ENCODE peak calls at places on chromosomes 11 and 22, in eight cellular contexts. C is osteocyte; S is GM12865; P is Calu3; B is CD8-positive, alpha-beta T cell; U is right lobe of liver; X is osteoblast; T is PC-3. D is an unnamed sample.

GRCh38 chr11:69010964-69011623 is 2.0 kb downstream of the MRGPRF start:
- DNase-seq in C (peak), S (no peak), P (peak), B (no peak), U (peak), X (peak), T (no peak), D (peak)

GRCh38 chr22:23098718-23099524 is 28.6 kb downstream of the GNAZ start:
- DNase-seq in C (no peak), S (no peak), P (no peak), B (no peak), U (no peak), X (no peak), T (no peak), D (no peak)

GRCh38 chr11:65125197-65126056 is 3.3 kb downstream of the MRPL49 start:
- DNase-seq in C (no peak), S (no peak), P (no peak), B (no peak), U (no peak), X (peak), T (no peak), D (no peak)

GRCh38 chr11:33227578-33228261 is 29.5 kb upstream of the HIPK3 start:
- DNase-seq in C (no peak), S (no peak), P (no peak), B (no peak), U (no peak), X (peak), T (peak), D (no peak)

GRCh38 chr11:19836666-19837065 is 124.0 kb downstream of the NAV2 start:
- DNase-seq in C (no peak), S (no peak), P (no peak), B (no peak), U (no peak), X (no peak), T (no peak), D (no peak)

GRCh38 chr11:85809881-85810280 is 1.1 kb downstream of the SYTL2 start:
- DNase-seq in C (no peak), S (no peak), P (peak), B (peak), U (no peak), X (peak), T (peak), D (no peak)

GRCh38 chr11:9315078-9315688 is 790 bp upstream of the TMEM41B start:
- DNase-seq in C (no peak), S (no peak), P (peak), B (no peak), U (peak), X (peak), T (no peak), D (no peak)

GRCh38 chr11:103673773-103674172 is 362.7 kb upstream of the DDI1 start:
- DNase-seq in C (no peak), S (no peak), P (no peak), B (no peak), U (no peak), X (peak), T (peak), D (no peak)

GRCh38 chr11:33682446-33682845 is 18.2 kb downstream of the C11orf91 start:
- DNase-seq in C (peak), S (no peak), P (no peak), B (no peak), U (no peak), X (no peak), T (peak), D (no peak)

GRCh38 chr22:44823806-44824205 is 71.4 kb downstream of the ARHGAP8 start:
- DNase-seq in C (no peak), S (no peak), P (no peak), B (no peak), U (no peak), X (peak), T (no peak), D (no peak)

GRCh38 chr11:63537293-63538101 is 889 bp downstream of the PLAAT4 start:
- DNase-seq in C (no peak), S (no peak), P (no peak), B (peak), U (peak), X (peak), T (no peak), D (peak)

GRCh38 chr22:47307326-47307725 is 544.9 kb downstream of the TBC1D22A start:
- DNase-seq in C (peak), S (no peak), P (no peak), B (no peak), U (no peak), X (peak), T (peak), D (no peak)

GRCh38 chr11:1837171-1838076 is 1.4 kb upstream of the TNNI2 start:
- DNase-seq in C (no peak), S (peak), P (peak), B (peak), U (no peak), X (peak), T (peak), D (no peak)

GRCh38 chr22:31241936-31242335 is 29.8 kb downstream of the LIMK2 start:
- DNase-seq in C (no peak), S (no peak), P (no peak), B (no peak), U (no peak), X (peak), T (no peak), D (no peak)

GRCh38 chr11:127651175-127651887 is 650.8 kb upstream of the KIRREL3 start:
- DNase-seq in C (no peak), S (no peak), P (no peak), B (no peak), U (no peak), X (no peak), T (peak), D (no peak)

GRCh38 chr11:123429336-123429735 is 733 bp upstream of the GRAMD1B start:
- DNase-seq in C (no peak), S (no peak), P (no peak), B (no peak), U (no peak), X (peak), T (peak), D (no peak)

GRCh38 chr11:116126540-116126939 is 622.3 kb upstream of the CADM1 start:
- DNase-seq in C (peak), S (no peak), P (no peak), B (no peak), U (no peak), X (no peak), T (no peak), D (no peak)

GRCh38 chr11:66981976-66982578 is 7.0 kb downstream of the C11orf86 start:
- DNase-seq in C (peak), S (peak), P (peak), B (no peak), U (no peak), X (peak), T (peak), D (peak)

GRCh38 chr11:76185931-76186401 is 20.3 kb downstream of the WNT11 start:
- DNase-seq in C (no peak), S (no peak), P (no peak), B (no peak), U (no peak), X (peak), T (no peak), D (peak)

GRCh38 chr11:130178441-130178971 is 18.9 kb downstream of the ST14 start:
- DNase-seq in C (no peak), S (no peak), P (no peak), B (no peak), U (peak), X (peak), T (no peak), D (no peak)

GRCh38 chr11:131033151-131033651 is 116.9 kb upstream of the SNX19 start:
- DNase-seq in C (no peak), S (no peak), P (peak), B (no peak), U (no peak), X (peak), T (peak), D (no peak)

GRCh38 chr22:27993774-27994350 is 74.8 kb upstream of the PITPNB start:
- DNase-seq in C (no peak), S (no peak), P (no peak), B (peak), U (peak), X (peak), T (no peak), D (no peak)

GRCh38 chr11:10371926-10372641 is 67.2 kb downstream of the ADM start:
- DNase-seq in C (no peak), S (no peak), P (no peak), B (no peak), U (no peak), X (no peak), T (no peak), D (no peak)

GRCh38 chr11:18455686-18456372 is at the start of gene LDHAL6A:
- DNase-seq in C (no peak), S (no peak), P (no peak), B (no peak), U (no peak), X (no peak), T (no peak), D (no peak)

GRCh38 chr11:122344281-122344680 is 228.3 kb upstream of the BLID start:
- DNase-seq in C (no peak), S (no peak), P (no peak), B (no peak), U (no peak), X (peak), T (peak), D (peak)

GRCh38 chr22:43226368-43226979 is 39.5 kb upstream of the TTLL12 start:
- DNase-seq in C (no peak), S (no peak), P (no peak), B (no peak), U (no peak), X (no peak), T (no peak), D (no peak)

GRCh38 chr11:125083312-125084056 is 20.4 kb downstream of the SLC37A2 start:
- DNase-seq in C (peak), S (no peak), P (no peak), B (peak), U (no peak), X (no peak), T (no peak), D (peak)
- TF ChIP-seq CTCF in C (no peak), S (no peak), P (no peak), B (no peak), U (no peak), X (no peak), T (no peak), D (no peak)

DNA sequence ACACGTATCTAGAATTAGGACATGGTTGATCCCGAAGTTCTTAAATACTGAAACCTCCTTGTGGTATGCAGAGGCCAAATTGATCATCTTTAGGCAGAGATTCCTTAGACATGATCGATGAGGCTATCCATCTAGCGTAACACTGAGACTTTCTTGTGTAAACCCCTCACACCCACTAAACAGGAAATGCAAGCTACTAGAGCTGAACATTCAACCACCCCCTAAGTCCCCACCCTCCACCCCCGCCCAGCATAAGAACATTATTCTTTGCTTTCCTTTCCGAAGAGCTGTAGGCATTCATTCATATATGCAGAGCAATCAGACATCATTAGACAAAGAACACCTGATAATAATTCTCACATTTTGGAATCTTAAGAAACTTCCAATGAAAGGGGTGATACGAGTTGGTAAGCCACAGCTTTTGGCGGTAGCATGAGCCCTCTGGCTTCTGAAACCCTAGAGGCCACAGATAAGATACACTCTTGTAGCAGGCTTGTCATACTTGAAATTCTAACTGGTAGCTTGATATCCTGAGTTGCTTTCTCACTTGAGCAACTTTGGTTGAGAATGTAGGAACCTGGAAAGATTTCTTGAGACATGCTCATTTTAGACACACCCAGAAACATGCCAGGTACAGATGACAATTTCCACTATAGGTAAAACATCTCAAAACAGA is 42.2 kb downstream of the FLI1 start:
- DNase-seq in C (no peak), S (peak), P (no peak), B (no peak), U (no peak), X (no peak), T (no peak), D (no peak)
- TF ChIP-seq CTCF in C (no peak), S (peak), P (no peak), B (no peak), U (no peak), X (no peak), T (no peak), D (no peak)

DNA sequence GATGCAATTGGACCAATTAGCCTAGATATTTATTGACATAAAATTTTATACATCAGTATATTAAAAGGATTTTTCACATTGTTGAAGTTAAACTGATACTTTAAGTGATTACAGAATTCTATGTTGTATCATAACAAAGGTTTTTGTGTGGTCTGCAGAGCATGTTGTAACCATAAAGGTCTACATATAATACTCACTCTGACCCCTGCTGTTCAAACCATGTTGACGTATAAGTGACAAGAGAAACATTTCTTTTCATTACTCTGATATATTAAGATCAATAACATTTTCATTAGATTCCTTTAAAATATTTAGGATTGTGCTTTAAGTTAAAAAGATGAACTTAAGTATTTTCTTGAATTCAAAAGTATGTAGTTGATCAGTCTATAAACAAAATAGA is 63.9 kb downstream of the GAS2 start:
- DNase-seq in C (no peak), S (peak), P (peak), B (no peak), U (no peak), X (no peak), T (peak), D (no peak)
- TF ChIP-seq CTCF in C (peak), S (peak), P (no peak), B (no peak), U (peak), X (no peak), T (peak), D (no peak)

DNA sequence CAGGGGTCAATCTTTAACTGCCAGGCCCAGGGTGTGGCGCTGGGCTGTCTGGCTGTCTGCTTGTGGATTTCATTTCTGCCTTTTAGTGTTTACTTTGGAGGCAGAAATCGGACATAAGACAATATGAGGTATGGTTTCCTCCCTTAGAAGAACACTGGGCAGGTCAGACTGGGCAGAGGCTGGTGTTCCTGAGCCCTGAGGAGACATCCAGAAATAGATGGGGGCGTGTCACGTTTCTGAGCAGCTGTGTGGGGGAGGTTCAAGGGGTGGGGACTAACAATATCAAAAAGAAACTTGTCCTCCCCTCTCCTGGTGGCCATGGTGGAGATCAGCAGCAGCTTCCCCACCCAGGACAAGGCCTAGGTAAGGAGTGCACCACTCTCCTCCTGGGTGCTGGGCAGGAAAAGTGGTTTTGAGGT is at the start of gene ART1:
- DNase-seq in C (no peak), S (no peak), P (peak), B (no peak), U (no peak), X (no peak), T (peak), D (no peak)
- TF ChIP-seq CTCF in C (no peak), S (no peak), P (no peak), B (no peak), U (no peak), X (no peak), T (no peak), D (no peak)

DNA sequence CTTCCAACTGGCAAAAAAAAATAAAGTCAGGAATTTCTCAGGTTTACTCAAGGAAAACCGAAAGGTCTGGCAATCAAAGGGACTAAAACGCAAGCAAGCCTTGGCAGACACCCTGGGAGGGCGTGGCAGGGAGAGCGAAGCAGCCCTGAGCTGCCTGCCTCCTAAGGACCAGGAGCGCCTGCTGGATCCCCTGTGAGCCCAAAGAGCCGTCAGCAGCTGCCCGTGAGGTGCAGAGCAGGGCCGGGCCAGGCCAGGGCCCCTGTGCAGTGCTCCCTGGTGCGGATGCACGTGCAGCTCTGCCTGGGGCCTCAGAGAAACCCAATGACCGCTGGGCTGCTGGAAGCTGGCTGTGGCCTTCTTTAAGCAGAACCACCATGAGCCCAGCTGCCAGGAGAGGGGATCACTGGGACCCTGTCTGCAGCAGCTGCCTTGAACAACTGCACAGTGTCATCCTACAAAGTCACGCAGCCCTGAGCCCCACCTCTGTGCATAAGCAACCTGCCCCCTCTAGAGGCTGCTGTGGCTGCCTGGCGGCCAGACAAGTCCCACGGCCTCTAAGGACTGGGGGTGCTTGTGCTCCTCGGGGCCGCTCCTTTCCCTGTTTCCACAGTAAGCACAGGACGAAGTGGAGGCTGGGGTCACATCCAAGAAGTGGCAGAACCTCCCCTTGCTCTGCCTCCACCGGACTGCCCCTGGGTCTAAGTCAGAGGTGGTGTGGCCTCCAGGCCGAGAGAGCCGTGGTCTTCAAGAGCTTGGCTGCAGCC is 29.2 kb upstream of the COMT start:
- DNase-seq in C (no peak), S (no peak), P (no peak), B (no peak), U (no peak), X (peak), T (no peak), D (no peak)
- TF ChIP-seq CTCF in C (no peak), S (no peak), P (no peak), B (no peak), U (no peak), X (no peak), T (no peak), D (no peak)

DNA sequence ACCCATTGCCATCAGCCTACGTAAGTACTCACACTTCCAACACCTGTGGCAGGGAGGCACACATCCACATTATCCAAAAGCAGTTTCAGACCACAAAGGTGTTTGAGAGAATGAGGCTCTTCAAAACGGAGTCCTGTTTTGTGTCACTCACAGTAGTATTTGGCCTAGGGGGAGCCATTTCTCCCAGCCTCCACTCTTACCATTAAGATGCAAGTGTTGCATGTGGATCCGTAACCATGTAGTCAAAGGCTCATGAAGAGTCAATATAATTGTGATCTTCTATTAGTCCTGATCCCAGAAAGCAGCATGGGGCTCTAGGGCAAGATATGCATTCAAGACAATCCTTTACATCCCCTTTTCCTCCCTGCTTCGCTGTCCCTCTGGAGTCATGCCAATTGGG is 41.5 kb downstream of the IL10RA start:
- DNase-seq in C (no peak), S (no peak), P (no peak), B (no peak), U (no peak), X (no peak), T (no peak), D (peak)
- TF ChIP-seq CTCF in C (no peak), S (no peak), P (no peak), B (no peak), U (no peak), X (no peak), T (no peak), D (no peak)